ENCODE peak calls at places on chromosomes 7 and 10, in ten cellular contexts. G is stomach, T is adrenal gland, F is uterus, R is body of pancreas, B is IMR-90, E is transverse colon, Q is sigmoid colon, C is gastrocnemius medialis, J is GM12891. Z is an unnamed sample.

GRCh38 chr7:2033586-2034135 is 199.1 kb downstream of the MAD1L1 start:
- DNase-seq in C (peak), R (no peak), Q (no peak), G (no peak), F (no peak), J (no peak), B (no peak), T (no peak), E (no peak), Z (no peak)

GRCh38 chr10:35870665-35871310 is 228.7 kb upstream of the FZD8 start:
- DNase-seq in Q (no peak), C (no peak), T (no peak), E (no peak), B (no peak), G (no peak), R (no peak), J (no peak), F (no peak), Z (no peak)

GRCh38 chr10:133366751-133367150 is 6.4 kb downstream of the ECHS1 start:
- DNase-seq in T (no peak), J (no peak), G (no peak), B (no peak), C (no peak), F (no peak), Q (no peak), E (no peak), R (no peak), Z (no peak)

GRCh38 chr7:7861211-7861633 is 107.4 kb upstream of the GLCCI1 start:
- DNase-seq in B (peak), E (no peak), F (no peak), R (no peak), J (no peak), T (peak), G (no peak), C (no peak), Q (no peak), Z (peak)

GRCh38 chr10:75344170-75344569 is 57.4 kb downstream of the ZNF503 start:
- DNase-seq in Q (no peak), G (no peak), C (no peak), J (no peak), T (no peak), B (no peak), F (no peak), R (no peak), E (no peak), Z (no peak)

GRCh38 chr7:55481126-55481525 is 91.2 kb downstream of the VOPP1 start:
- DNase-seq in J (no peak), B (no peak), F (no peak), R (no peak), G (no peak), T (no peak), Q (no peak), C (no peak), E (no peak), Z (no peak)

GRCh38 chr10:120599202-120599724 is 142.2 kb downstream of the PLPP4 start:
- DNase-seq in J (no peak), G (no peak), B (no peak), Q (no peak), R (no peak), F (no peak), T (no peak), E (no peak), C (no peak), Z (no peak)

GRCh38 chr10:15144788-15145187 is 23.7 kb downstream of the NMT2 start:
- DNase-seq in B (peak), E (no peak), Q (no peak), C (no peak), J (no peak), T (no peak), G (no peak), R (no peak), F (no peak), Z (no peak)

GRCh38 chr10:43904831-43905230 is 256.1 kb upstream of the ZNF32 start:
- DNase-seq in F (no peak), T (no peak), E (no peak), C (no peak), B (no peak), Q (no peak), R (no peak), G (no peak), J (no peak), Z (no peak)

GRCh38 chr10:102743078-102743587 is 615 bp upstream of the WBP1L start:
- DNase-seq in E (no peak), J (no peak), R (no peak), F (no peak), Q (no peak), C (no peak), G (no peak), T (no peak), B (no peak), Z (no peak)

GRCh38 chr10:121418126-121418777 is 180.0 kb downstream of the FGFR2 start:
- DNase-seq in J (no peak), T (peak), G (no peak), C (no peak), R (no peak), Q (no peak), B (no peak), E (no peak), F (no peak), Z (no peak)

GRCh38 chr10:133279961-133280283 is 3.3 kb upstream of the ADAM8 start:
- DNase-seq in R (no peak), J (no peak), F (no peak), B (no peak), E (no peak), C (no peak), T (no peak), Q (no peak), G (no peak), Z (no peak)

GRCh38 chr7:234712-235553 is 42.6 kb downstream of the FAM20C start:
- DNase-seq in E (peak), Q (peak), B (peak), G (peak), J (no peak), T (peak), F (peak), C (peak), R (peak), Z (peak)

GRCh38 chr7:54811016-54811924 is 52.3 kb upstream of the SEC61G start:
- DNase-seq in C (no peak), B (peak), J (no peak), T (no peak), E (no peak), R (no peak), Q (no peak), F (no peak), G (no peak), Z (no peak)

GRCh38 chr7:72334066-72334465 is 78.1 kb downstream of the CALN1 start:
- DNase-seq in Q (no peak), F (no peak), B (no peak), R (no peak), J (no peak), T (no peak), C (no peak), G (no peak), E (no peak), Z (no peak)

GRCh38 chr10:110848106-110848505 is 23.6 kb upstream of the PDCD4 start:
- DNase-seq in G (no peak), F (no peak), J (no peak), R (no peak), T (no peak), C (no peak), Q (no peak), B (no peak), E (no peak), Z (no peak)

GRCh38 chr7:623464-623863 is 103.0 kb upstream of the DNAAF5 start:
- DNase-seq in G (no peak), R (no peak), J (no peak), Q (no peak), B (no peak), C (no peak), E (no peak), T (no peak), F (no peak), Z (no peak)

GRCh38 chr7:95478139-95479037 is 7.4 kb upstream of the ASB4 start:
- DNase-seq in G (no peak), E (peak), B (peak), J (no peak), R (peak), F (no peak), C (no peak), Q (no peak), T (no peak), Z (no peak)

GRCh38 chr7:7746419-7746818 is 28.0 kb upstream of the RPA3 start:
- DNase-seq in F (no peak), T (no peak), E (peak), C (no peak), R (peak), G (no peak), B (no peak), Q (no peak), J (no peak), Z (no peak)

GRCh38 chr7:1889556-1890181 is 219.6 kb downstream of the ELFN1 start:
- DNase-seq in F (no peak), B (peak), G (no peak), R (no peak), J (no peak), T (no peak), C (no peak), E (no peak), Q (no peak), Z (no peak)

GRCh38 chr10:12703813-12704212 is 297.7 kb downstream of the CCDC3 start:
- DNase-seq in T (no peak), R (no peak), G (no peak), F (no peak), C (no peak), B (peak), E (no peak), Q (no peak), J (no peak), Z (no peak)

GRCh38 chr7:20785211-20786048 is 1.3 kb downstream of the SP8 start:
- DNase-seq in Q (no peak), C (no peak), T (no peak), G (peak), E (no peak), F (no peak), J (no peak), R (peak), B (no peak), Z (peak)

GRCh38 chr10:47277352-47278151 is 22.4 kb upstream of the GDF10 start:
- DNase-seq in G (no peak), F (no peak), R (no peak), C (no peak), Q (no peak), B (no peak), J (no peak), E (no peak), T (no peak), Z (no peak)

GRCh38 chr7:93719546-93719945 is 145.0 kb upstream of the CALCR start:
- DNase-seq in C (no peak), J (no peak), R (no peak), T (no peak), G (no peak), F (no peak), B (peak), E (no peak), Q (no peak), Z (no peak)

GRCh38 chr7:11193131-11193867 is 219.6 kb downstream of the PHF14 start:
- DNase-seq in G (peak), E (no peak), F (no peak), C (no peak), B (no peak), J (no peak), T (no peak), Q (no peak), R (peak), Z (peak)

GRCh38 chr7:144011458-144012230 is 11.5 kb downstream of the OR6B1 start:
- DNase-seq in T (no peak), J (no peak), R (no peak), G (no peak), F (no peak), Q (no peak), C (no peak), E (no peak), B (peak), Z (no peak)

GRCh38 chr10:36666451-36666850 is 458.9 kb upstream of the ANKRD30A start:
- DNase-seq in C (no peak), J (no peak), R (no peak), E (no peak), Q (no peak), F (no peak), T (no peak), G (no peak), B (peak), Z (no peak)

GRCh38 chr7:127874951-127875608 is 156.2 kb downstream of the LRRC4 start:
- DNase-seq in F (no peak), R (no peak), J (no peak), E (no peak), Q (no peak), B (peak), C (no peak), G (no peak), T (no peak), Z (no peak)
- TF ChIP-seq POLR2A in F (no peak), R (no peak), J (no peak), E (no peak), Q (no peak), B (no peak), C (no peak), G (no peak), T (no peak), Z (no peak)

DNA sequence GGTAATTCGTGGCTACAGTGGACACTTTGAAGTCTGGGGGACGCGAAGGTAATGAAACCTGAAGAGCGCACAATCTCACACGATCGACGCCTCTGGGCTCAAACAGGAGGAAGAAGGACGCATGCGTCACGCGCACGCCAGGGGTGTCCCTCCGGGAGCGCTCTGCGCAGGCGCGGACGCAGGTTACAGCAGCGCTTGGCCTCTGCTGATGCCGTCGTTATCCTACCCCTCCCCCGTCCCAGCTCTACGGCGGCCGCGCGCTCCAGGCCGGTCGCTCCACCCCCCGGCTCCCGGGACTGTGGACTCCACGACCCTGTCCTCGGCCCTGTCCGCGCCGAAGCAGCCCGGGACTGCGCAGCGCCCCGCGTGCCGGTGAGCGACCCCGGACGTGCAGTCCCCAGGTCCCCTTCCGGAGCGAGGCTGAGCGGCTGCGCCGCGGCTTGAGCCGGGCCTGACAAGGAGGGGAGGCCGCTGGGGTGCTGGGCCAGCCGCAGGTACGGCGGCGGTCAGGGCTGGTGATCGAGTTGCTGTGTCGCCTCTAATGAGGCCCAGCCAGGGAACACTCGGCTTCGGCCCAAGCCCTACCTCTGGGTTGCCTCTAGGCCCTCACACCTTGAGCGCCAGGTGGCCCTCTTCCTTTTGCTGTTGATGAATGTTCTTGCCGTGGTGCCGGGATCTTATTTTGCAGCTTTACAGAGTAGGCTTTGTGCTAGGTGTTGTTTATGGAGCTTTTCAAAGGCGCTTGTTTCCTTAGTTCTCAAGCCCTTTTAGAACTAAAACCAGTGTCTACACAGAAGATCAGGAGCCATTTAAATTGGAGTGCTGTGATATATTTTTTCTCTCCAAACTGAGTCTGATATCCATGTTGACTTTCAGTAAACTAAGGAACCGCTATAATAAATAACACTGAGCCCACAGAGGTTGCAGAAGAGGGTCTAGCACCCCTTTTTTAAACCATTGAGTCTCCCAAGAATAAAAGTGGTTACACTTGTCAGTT is at the start of gene TMEM106B:
- DNase-seq in R (peak), Q (peak), B (peak), J (peak), E (peak), T (peak), F (peak), G (peak), C (peak), Z (peak)
- TF ChIP-seq POLR2A in R (peak), Q (peak), B (peak), J (peak), E (peak), T (peak), F (peak), G (no peak), C (peak), Z (peak)

GRCh38 chr10:63267414-63268138 is 134.4 kb downstream of the NRBF2 start:
- DNase-seq in Q (no peak), R (peak), F (no peak), B (peak), E (no peak), C (no peak), J (no peak), T (no peak), G (no peak), Z (peak)
- TF ChIP-seq POLR2A in Q (no peak), R (peak), F (no peak), B (peak), E (no peak), C (peak), J (peak), T (no peak), G (no peak), Z (no peak)

DNA sequence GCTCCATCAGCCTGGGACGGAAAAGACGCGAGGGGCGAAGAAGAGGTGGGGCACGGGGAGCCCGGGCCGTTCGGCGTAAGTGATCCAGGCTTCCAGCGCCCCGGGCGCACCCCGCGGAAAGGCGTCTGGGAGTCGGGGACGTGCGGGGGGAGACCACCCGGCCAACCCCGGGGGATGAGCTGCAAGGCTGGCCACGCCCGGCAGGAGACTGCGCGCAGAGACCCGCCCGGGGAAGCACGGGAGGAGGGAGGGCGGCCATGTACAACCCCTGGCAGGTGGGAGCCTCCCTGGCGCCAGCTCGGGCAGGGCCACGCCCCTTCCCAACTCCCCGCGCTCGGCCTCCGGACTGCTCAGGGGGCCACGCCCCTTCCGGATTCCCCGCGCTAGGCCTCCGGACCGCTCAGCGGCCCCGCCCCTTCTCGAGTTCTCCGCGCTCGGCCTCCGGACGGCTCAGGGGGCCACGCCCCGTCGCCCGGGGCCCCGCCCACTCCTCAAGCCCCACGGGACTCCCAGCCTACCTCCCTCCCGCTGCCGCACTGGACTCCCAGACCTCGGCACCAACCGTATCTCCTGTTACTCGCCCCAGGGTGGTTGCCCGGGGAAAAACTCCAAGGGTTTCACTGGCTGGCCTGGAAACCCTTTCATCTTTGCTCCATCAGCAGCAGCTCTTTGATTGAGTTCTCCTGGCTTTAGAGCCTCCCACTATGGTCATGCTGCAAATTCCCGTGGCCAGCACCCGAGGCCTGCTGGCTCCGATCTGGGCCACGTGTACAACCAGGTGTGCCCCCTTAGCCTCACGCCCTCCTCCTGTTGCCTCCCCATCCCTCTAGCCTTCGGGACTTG is 284.4 kb downstream of the ZEB1 start:
- DNase-seq in G (peak), R (peak), T (peak), E (peak), B (peak), C (peak), J (peak), Q (peak), F (peak), Z (peak)
- TF ChIP-seq POLR2A in G (no peak), R (peak), T (peak), E (peak), B (no peak), C (peak), J (no peak), Q (peak), F (peak), Z (peak)

DNA sequence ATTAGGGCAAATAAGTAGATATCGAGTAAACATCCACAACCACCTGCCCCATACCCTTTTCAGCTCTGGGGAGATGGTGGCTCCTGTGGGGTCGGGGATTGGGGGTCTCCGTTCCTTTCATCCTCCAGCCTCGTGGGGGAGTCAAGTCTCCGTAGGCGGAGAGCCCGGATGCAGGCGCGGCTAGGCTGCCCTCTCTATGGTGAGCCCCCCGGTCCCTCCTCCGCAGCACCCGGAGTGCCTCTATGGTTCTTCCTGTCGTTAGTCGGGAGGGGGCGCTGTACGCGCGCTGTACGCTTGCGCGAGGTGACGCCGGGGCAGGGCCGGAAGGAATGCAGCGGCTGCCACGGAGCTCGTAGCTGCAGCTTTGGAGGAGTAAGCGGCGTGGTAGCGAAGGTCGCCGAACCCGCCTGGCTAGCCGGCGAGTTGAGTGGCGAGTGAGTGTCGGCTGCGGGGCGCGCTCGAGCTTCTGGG is 14.8 kb upstream of the MMD2 start:
- DNase-seq in E (peak), B (peak), F (peak), T (peak), G (peak), J (peak), Q (peak), R (peak), C (peak), Z (peak)
- TF ChIP-seq POLR2A in E (peak), B (peak), F (peak), T (peak), G (no peak), J (peak), Q (no peak), R (peak), C (peak), Z (peak)

DNA sequence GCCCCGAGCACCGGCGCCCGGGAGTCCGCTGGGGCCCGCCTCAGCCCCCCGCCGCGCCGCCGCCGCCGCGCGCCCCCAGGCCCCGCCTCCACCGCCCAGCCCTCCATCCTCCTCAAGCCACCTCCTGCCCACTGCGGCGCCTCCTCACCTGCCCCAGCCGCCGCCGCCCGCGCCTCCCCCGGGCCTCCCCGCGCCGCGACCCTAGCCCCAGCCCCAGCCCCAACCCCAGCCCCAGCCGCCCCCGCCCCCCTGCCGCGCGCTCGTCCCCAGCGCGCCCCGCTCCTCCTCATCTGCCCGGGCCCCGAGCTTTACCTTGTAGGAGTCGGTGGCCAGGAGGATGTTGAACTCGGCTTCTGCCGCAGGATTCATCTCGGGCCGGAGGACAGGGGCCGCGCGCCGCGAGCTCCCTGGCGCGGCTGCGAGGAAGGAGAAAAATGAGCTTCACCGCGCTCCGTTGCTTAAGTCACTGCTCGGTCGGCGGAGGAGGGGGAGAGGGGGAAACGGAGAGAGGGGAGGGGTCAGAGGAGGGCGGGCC is at the start of gene NAMPT:
- DNase-seq in B (no peak), Q (peak), E (peak), J (no peak), G (peak), R (peak), T (no peak), C (no peak), F (peak), Z (peak)
- TF ChIP-seq POLR2A in B (peak), Q (peak), E (peak), J (peak), G (no peak), R (peak), T (peak), C (peak), F (no peak), Z (peak)